ENCODE peak calls at places on chromosomes 3 and 15, in nine cellular contexts. M, K, J, X, V, C, Z, L and W are unnamed samples.

GRCh38 chr3:87900061-87900460 is 158.7 kb downstream of the CGGBP1 start:
- DNase-seq in M (no peak), K (no peak), J (no peak), X (no peak), V (no peak), C (no peak), Z (peak; percentile 13), L (peak; percentile 3), W (no peak)

GRCh38 chr3:119570229-119570628 is 9.1 kb upstream of the ADPRH start:
- DNase-seq in M (no peak), K (no peak), J (no peak), X (no peak), V (no peak), C (no peak), Z (no peak), L (no peak), W (no peak)

GRCh38 chr3:152071924-152072323 is 196.8 kb upstream of the MBNL1 start:
- DNase-seq in M (no peak), K (peak; percentile 21), J (no peak), X (no peak), V (no peak), C (no peak), Z (peak; percentile 71), L (peak; percentile 61), W (no peak)

GRCh38 chr3:18019178-18019530 is 276.7 kb upstream of the TBC1D5 start:
- DNase-seq in M (no peak), K (no peak), J (no peak), X (no peak), V (no peak), C (no peak), Z (no peak), L (no peak), W (no peak)

GRCh38 chr3:183033746-183034145 is 53.4 kb upstream of the DCUN1D1 start:
- DNase-seq in M (no peak), K (peak; percentile 5), J (no peak), X (no peak), V (no peak), C (no peak), Z (no peak), L (peak; percentile 73), W (no peak)

GRCh38 chr15:60674704-60675405 is 195.9 kb upstream of the ICE2 start:
- DNase-seq in M (no peak), K (no peak), J (no peak), X (no peak), V (no peak), C (no peak), Z (no peak), L (no peak), W (no peak)

GRCh38 chr15:33016405-33017024 is 178.0 kb downstream of the FMN1 start:
- DNase-seq in M (no peak), K (no peak), J (no peak), X (no peak), V (no peak), C (no peak), Z (no peak), L (no peak), W (no peak)

GRCh38 chr15:92681141-92681622 is 25.6 kb upstream of the FAM174B start:
- DNase-seq in M (no peak), K (peak; percentile 10), J (no peak), X (no peak), V (peak; percentile 85), C (no peak), Z (no peak), L (peak; percentile 20), W (no peak)

GRCh38 chr3:132605374-132605792 is 8.3 kb downstream of the ACKR4 start:
- DNase-seq in M (no peak), K (no peak), J (no peak), X (no peak), V (no peak), C (no peak), Z (no peak), L (peak; percentile 55), W (no peak)

GRCh38 chr15:35723852-35724251 is 177.9 kb upstream of the DPH6 start:
- DNase-seq in M (no peak), K (no peak), J (no peak), X (no peak), V (no peak), C (no peak), Z (no peak), L (peak; percentile 42), W (no peak)

GRCh38 chr15:34644061-34644460 is 60.6 kb upstream of the GOLGA8B start:
- DNase-seq in M (no peak), K (peak; percentile 14), J (no peak), X (no peak), V (no peak), C (no peak), Z (no peak), L (peak; percentile 87), W (no peak)

GRCh38 chr15:100769043-100769974 is 110.3 kb upstream of the ALDH1A3 start:
- DNase-seq in M (no peak), K (no peak), J (no peak), X (no peak), V (no peak), C (no peak), Z (no peak), L (no peak), W (peak; percentile 7)

GRCh38 chr3:73448761-73449290 is 175.9 kb downstream of the PDZRN3 start:
- DNase-seq in M (no peak), K (no peak), J (peak; percentile 30), X (no peak), V (no peak), C (no peak), Z (peak; percentile 12), L (no peak), W (no peak)

GRCh38 chr3:43169987-43170386 is 64.1 kb upstream of the POMGNT2 start:
- DNase-seq in M (no peak), K (no peak), J (no peak), X (no peak), V (no peak), C (no peak), Z (no peak), L (no peak), W (no peak)

GRCh38 chr3:188123170-188123920 is 30.6 kb upstream of the LPP start:
- DNase-seq in M (no peak), K (no peak), J (no peak), X (no peak), V (no peak), C (no peak), Z (peak; percentile 50), L (no peak), W (no peak)

GRCh38 chr3:27677554-27677953 is 44.6 kb downstream of the EOMES start:
- DNase-seq in M (no peak), K (peak; percentile 83), J (no peak), X (no peak), V (peak; percentile 81), C (no peak), Z (no peak), L (peak; percentile 90), W (no peak)